ENCODE peak calls at places on chromosomes 4 and X, in five cellular contexts. T is lower lobe of right lung, C is Peyer's patch, E is BE2C, X is AG04450. K is an unnamed sample.

GRCh38 chr4:37970702-37971101 is 10.5 kb downstream of the PTTG2 start:
- DNase-seq in T (peak; percentile 86), C (peak; percentile 79), E (peak; percentile 68), X (no peak), K (peak; percentile 69)

GRCh38 chr4:17336524-17336941 is 175.4 kb downstream of the QDPR start:
- DNase-seq in T (no peak), C (no peak), E (no peak), X (no peak), K (peak; percentile 91)

GRCh38 chr4:83662204-83662603 is 126.3 kb downstream of the GPAT3 start:
- DNase-seq in T (no peak), C (no peak), E (no peak), X (no peak), K (no peak)

GRCh38 chrX:57918750-57919436 is 8.6 kb upstream of the ZXDA start:
- DNase-seq in T (peak; percentile 45), C (peak; percentile 48), E (no peak), X (no peak), K (peak; percentile 28)

GRCh38 chrX:107659768-107660167 is 31.5 kb downstream of the PRPS1 start:
- DNase-seq in T (no peak), C (no peak), E (no peak), X (no peak), K (peak; percentile 54)

GRCh38 chr4:147117400-147117799 is 171.7 kb upstream of the TTC29 start:
- DNase-seq in T (no peak), C (no peak), E (peak; percentile 22), X (no peak), K (no peak)

GRCh38 chr4:185771696-185772390 is 40.2 kb downstream of the SORBS2 start:
- DNase-seq in T (no peak), C (no peak), E (no peak), X (no peak), K (no peak)

GRCh38 chr4:131054489-131055019 is 1958.6 kb downstream of the C4orf33 start:
- DNase-seq in T (no peak), C (no peak), E (no peak), X (no peak), K (peak; percentile 3)

GRCh38 chr4:53011176-53011575 is 149.1 kb downstream of the RASL11B start:
- DNase-seq in T (no peak), C (no peak), E (no peak), X (no peak), K (no peak)

GRCh38 chr4:83207497-83208105 is 77.0 kb downstream of the COQ2 start:
- DNase-seq in T (no peak), C (no peak), E (no peak), X (peak; percentile 36), K (no peak)

GRCh38 chr4:54657556-54658313 is at the start of gene KIT:
- DNase-seq in T (peak; percentile 58), C (peak; percentile 56), E (peak; percentile 56), X (no peak), K (no peak)

GRCh38 chrX:80223922-80224579 is 196.2 kb upstream of the TENT5D start:
- DNase-seq in T (no peak), C (no peak), E (peak; percentile 9), X (no peak), K (no peak)

GRCh38 chrX:70262952-70263567 is 3.1 kb upstream of the P2RY4 start:
- DNase-seq in T (no peak), C (peak; percentile 66), E (peak; percentile 56), X (no peak), K (peak; percentile 28)

GRCh38 chr4:137267024-137267423 is 265.3 kb downstream of the PCDH18 start:
- DNase-seq in T (no peak), C (no peak), E (no peak), X (no peak), K (no peak)

GRCh38 chr4:88219099-88219498 is 60.7 kb upstream of the ABCG2 start:
- DNase-seq in T (no peak), C (no peak), E (peak; percentile 12), X (peak; percentile 21), K (peak; percentile 63)

GRCh38 chr4:8142556-8142955 is 16.1 kb downstream of the ABLIM2 start:
- DNase-seq in T (no peak), C (no peak), E (no peak), X (no peak), K (no peak)

GRCh38 chr4:159268607-159269006 is 165.7 kb downstream of the RAPGEF2 start:
- DNase-seq in T (no peak), C (no peak), E (no peak), X (no peak), K (no peak)

GRCh38 chrX:110992611-110993010 is 103.4 kb upstream of the PAK3 start:
- DNase-seq in T (no peak), C (no peak), E (peak; percentile 10), X (no peak), K (peak; percentile 27)
- TF ChIP-seq CTCF in T (peak; percentile 14), C (peak; percentile 11), E (peak; percentile 70), X (peak; percentile 46), K (peak; percentile 46)

DNA sequence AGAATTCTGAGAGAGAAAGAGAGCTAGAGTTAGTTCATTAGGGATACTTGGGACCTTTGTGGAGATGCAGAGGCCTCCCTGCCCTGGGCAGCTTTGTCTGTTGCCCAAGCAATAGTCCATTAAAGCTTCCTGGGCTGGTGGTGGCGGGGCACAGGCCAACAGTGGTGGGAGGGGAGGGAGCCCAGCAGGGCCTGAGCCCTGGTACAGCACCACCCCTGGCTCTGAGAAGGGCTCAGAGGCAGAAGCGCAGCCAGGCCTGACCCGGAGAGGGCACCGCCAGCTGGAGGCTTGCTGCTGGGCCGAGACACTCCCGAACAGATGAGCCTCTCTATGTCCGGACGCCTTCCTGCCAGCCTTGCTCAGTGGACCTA is 65.3 kb downstream of the EFNB1 start:
- DNase-seq in T (no peak), C (no peak), E (no peak), X (no peak), K (no peak)
- H3K4me3 ChIP-seq in T (peak overlapping the region; percentile 32), C (no peak overlapping the region), E (no peak overlapping the region), X (no peak overlapping the region), K (no peak overlapping the region)

GRCh38 chr4:93710847-93711430 is 117.6 kb upstream of the ATOH1 start:
- DNase-seq in T (no peak), C (no peak), E (no peak), X (no peak), K (no peak)

GRCh38 chr4:93710101-93710846 is 118.3 kb upstream of the ATOH1 start:
- DNase-seq in T (no peak), C (no peak), E (peak; percentile 31), X (no peak), K (peak; percentile 48)
- TF ChIP-seq CTCF in T (peak; percentile 36), C (peak; percentile 19), E (peak; percentile 56), X (no peak), K (peak; percentile 52)

DNA sequence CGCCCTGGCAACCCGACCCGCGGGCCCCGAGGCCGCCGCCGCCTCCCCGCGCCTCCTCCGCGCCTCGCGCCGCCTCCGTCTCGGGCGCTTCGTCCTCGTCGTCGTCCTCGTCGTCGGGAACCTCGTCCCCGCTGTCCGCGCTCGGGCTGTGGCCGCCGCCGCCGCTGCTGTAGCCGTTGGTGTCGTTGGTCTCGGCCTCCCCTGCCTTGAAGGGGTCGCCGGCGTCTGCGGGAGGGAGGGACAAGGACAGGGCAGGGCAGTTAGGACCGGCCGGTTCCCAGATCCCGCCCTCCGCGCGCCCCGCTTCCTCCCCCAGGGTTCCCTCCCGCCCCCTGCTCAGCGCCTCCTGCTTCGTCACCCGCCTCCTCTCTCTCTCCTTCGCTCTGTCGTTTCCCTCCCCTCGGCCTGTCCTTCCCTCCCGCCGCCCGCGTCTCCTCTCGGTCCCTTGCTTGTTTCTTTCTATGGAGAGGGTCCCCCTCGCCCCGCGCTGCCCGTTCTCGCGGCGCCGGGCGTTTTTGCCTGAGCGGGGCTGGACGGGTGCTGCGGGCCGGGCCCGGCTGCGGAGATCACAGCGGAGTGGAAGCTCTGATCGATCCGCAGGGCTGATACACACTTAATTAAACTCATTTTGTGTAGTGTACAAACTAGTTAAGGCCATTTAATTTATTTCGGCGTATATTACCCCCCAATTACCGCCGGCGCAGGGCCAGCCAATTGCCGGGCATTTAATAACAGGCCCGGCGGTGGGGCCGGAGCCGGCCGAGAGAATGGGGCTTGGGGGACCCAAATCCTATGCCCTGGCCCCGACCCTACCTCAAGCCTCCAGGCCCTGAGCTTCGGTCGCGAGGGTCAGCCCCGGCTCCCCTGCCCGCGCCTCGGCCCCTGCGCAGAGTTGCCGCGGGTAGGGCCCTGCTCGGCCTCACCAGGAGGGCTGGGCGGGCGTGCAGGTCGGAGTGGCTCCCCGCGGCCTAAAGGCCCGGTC is 2.4 kb downstream of the NKX1-1 start:
- DNase-seq in T (peak; percentile 28), C (peak; percentile 41), E (peak; percentile 5), X (no peak), K (no peak)
- H3K4me3 ChIP-seq in T (no peak overlapping the region), C (no peak overlapping the region), E (no peak overlapping the region), X (no peak overlapping the region), K (no peak overlapping the region)

GRCh38 chr4:153346563-153346962 is 2.1 kb downstream of the MND1 start:
- DNase-seq in T (no peak), C (no peak), E (no peak), X (no peak), K (no peak)
- TF ChIP-seq CTCF in T (no peak), C (no peak), E (peak; percentile 20), X (peak; percentile 44), K (no peak)

GRCh38 chr4:177119021-177119461 is 190.6 kb upstream of the NEIL3 start:
- DNase-seq in T (no peak), C (no peak), E (no peak), X (no peak), K (no peak)

GRCh38 chr4:177119693-177120092 is 190.0 kb upstream of the NEIL3 start:
- DNase-seq in T (no peak), C (no peak), E (no peak), X (no peak), K (no peak)

GRCh38 chr4:177116161-177116560 is 193.5 kb upstream of the NEIL3 start:
- DNase-seq in T (no peak), C (no peak), E (no peak), X (no peak), K (no peak)

GRCh38 chr4:177118596-177118995 is 191.1 kb upstream of the NEIL3 start:
- DNase-seq in T (no peak), C (no peak), E (no peak), X (peak; percentile 97), K (no peak)

GRCh38 chr4:177117256-177117655 is 192.4 kb upstream of the NEIL3 start:
- DNase-seq in T (no peak), C (no peak), E (no peak), X (no peak), K (no peak)
- H3K4me3 ChIP-seq in T (no peak overlapping the region), C (no peak overlapping the region), E (no peak overlapping the region), X (no peak overlapping the region), K (no peak overlapping the region)

DNA sequence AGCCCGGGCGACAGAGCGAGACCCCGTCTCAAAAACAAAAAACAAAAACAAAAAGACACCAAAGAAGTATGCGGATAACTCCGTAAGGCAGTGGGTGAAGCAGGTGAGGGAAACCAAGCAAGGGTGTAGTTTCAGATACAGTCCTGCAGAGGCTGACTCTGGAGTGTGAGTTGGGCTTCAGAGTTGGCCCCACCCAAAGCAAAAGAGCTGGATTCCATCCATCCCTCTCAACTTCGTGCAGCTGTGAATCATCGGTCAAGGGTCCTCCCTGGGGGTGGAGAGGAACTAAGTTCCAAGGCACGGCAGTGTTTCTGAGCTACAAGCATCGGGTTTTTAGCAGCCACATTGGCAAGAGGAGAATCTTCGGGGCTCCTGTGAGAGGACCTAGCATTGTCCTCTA is 43.9 kb upstream of the FAM9A start:
- DNase-seq in T (no peak), C (no peak), E (no peak), X (peak; percentile 24), K (no peak)
- TF ChIP-seq CTCF in T (no peak), C (no peak), E (no peak), X (peak; percentile 36), K (no peak)

K was measured in GM12865.